ENCODE peak calls at places on chromosome 15, in five cellular contexts. X, J, C, E and O are unnamed samples.

GRCh38 chr15:54594115-54594514 is 602.6 kb downstream of the RSL24D1 start:
- DNase-seq in X (no peak), J (no peak), C (no peak), E (no peak), O (no peak)

GRCh38 chr15:31552482-31553099 is 226.0 kb downstream of the KLF13 start:
- DNase-seq in X (no peak), J (no peak), C (no peak), E (no peak), O (no peak)

GRCh38 chr15:92083190-92083589 is 229.7 kb downstream of the SLCO3A1 start:
- DNase-seq in X (no peak), J (no peak), C (no peak), E (no peak), O (no peak)

GRCh38 chr15:90286678-90287077 is 21.2 kb downstream of the NGRN start:
- DNase-seq in X (no peak), J (no peak), C (no peak), E (no peak), O (no peak)

GRCh38 chr15:74053941-74054529 is 28.3 kb downstream of the GOLGA6A start:
- DNase-seq in X (peak), J (no peak), C (peak), E (peak), O (peak)

GRCh38 chr15:62976301-62976842 is 66.2 kb upstream of the TPM1 start:
- DNase-seq in X (no peak), J (no peak), C (no peak), E (no peak), O (no peak)

GRCh38 chr15:89187911-89188514 is 33.4 kb downstream of the RLBP1 start:
- DNase-seq in X (no peak), J (no peak), C (no peak), E (no peak), O (no peak)

GRCh38 chr15:63189955-63190691 is 717 bp downstream of the RAB8B start:
- DNase-seq in X (no peak), J (no peak), C (no peak), E (no peak), O (no peak)

GRCh38 chr15:53978248-53978906 is at the start of gene UNC13C:
- DNase-seq in X (no peak), J (no peak), C (no peak), E (no peak), O (no peak)

GRCh38 chr15:62094398-62094797 is 27.6 kb downstream of the C2CD4A start:
- DNase-seq in X (no peak), J (no peak), C (no peak), E (no peak), O (no peak)

GRCh38 chr15:87570186-87570585 is 686.4 kb downstream of the NTRK3 start:
- DNase-seq in X (no peak), J (no peak), C (no peak), E (no peak), O (no peak)

DNA sequence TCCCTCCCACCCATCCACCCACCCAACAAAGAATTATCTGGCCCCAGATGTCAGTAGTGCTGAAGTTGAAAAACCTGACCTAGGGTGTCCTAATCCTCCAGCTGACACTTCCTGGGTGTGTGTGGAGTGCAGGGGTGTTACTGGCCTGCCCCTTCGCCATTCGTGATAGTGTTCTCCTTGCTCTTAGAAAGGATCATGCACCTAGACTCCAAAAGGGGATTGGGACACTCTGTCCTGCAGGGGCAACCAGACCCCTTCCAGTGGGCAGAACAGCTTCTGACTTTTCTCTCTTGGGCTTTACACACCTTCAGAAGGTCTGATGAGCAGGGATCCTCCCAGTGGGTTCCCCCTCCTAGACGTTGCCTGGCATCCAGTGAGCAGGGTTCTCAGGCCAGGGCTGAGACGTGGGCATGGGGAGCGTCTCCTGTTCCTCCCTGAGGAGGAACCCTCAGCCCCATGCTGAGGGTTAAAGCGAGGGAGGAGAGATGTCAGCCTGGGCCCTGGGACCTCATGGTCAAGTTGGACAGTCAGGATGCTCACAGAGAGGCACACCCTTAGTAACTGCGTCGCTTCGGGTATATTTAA is 75.0 kb downstream of the AAGAB start:
- DNase-seq in X (no peak), J (no peak), C (no peak), E (no peak), O (peak)
- TF ChIP-seq POLR2A in X (no peak), J (no peak), C (no peak), E (no peak), O (no peak)

GRCh38 chr15:52005748-52006701 is 13.0 kb upstream of the MAPK6 start:
- DNase-seq in X (no peak), J (no peak), C (no peak), E (no peak), O (no peak)
- TF ChIP-seq POLR2A in X (no peak), J (no peak), C (no peak), E (no peak), O (no peak)

DNA sequence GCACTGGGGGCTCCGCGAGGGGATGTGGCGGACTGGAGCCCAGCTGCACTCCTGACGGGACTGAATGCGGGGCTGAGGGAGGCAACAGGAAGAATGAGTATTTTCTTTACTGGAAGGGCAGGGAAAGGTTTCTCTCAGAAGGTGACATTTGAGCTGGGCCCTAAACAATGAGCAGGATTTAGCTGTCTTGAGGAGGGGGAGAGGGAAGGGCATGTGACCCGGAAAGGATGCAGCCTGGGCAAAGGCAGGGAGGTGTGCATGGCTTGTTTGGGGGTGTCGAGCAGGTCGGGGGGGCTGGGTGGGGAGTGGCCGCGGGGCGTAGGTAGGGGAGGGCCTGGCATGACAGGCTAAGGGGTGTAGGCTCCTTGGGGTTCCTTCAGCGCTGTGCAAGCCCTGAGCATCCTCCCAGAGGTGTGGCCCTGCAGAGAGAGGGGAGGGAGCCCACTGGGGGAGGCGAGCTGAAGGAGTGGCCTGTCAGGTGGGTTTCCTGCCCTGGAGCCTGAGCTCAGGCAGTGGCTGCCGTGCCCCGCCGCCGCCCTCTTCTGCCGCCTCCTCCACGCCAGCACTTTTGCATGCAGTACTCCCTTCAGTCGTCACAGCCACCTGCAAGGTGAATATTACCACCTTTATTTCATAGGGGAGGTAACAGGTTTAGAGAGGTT is 17.2 kb upstream of the ANKDD1A start:
- DNase-seq in X (no peak), J (no peak), C (no peak), E (peak), O (no peak)
- TF ChIP-seq POLR2A in X (no peak), J (no peak), C (no peak), E (peak), O (no peak)

GRCh38 chr15:72118400-72118978 is at the start of gene SENP8:
- DNase-seq in X (no peak), J (no peak), C (no peak), E (peak), O (no peak)
- TF ChIP-seq POLR2A in X (peak), J (no peak), C (no peak), E (peak), O (no peak)

DNA sequence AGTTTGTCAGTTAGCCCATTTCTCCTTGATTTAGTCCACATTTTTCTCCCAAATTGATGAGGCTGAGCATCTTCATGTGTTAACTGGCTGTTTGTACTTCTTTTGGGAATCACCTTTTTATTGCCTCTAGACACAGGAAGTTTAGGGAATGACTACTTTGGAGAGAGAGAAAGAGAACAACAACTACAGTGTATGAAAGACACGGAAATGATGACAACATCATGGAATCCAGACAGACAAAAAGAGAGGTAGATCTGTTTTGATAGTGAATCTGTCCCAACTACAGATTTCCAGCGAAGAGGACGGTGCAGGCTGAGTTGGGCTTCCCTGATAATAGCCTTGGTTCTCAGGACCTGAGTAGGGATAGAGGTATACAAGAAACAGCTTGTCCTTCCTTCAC is 24.6 kb downstream of the TTC23 start:
- DNase-seq in X (no peak), J (no peak), C (no peak), E (no peak), O (no peak)
- TF ChIP-seq POLR2A in X (no peak), J (no peak), C (no peak), E (no peak), O (no peak)

GRCh38 chr15:101089579-101090459 is 162.0 kb downstream of the CHSY1 start:
- DNase-seq in X (no peak), J (no peak), C (no peak), E (no peak), O (no peak)

GRCh38 chr15:101090460-101090853 is 161.4 kb downstream of the CHSY1 start:
- DNase-seq in X (no peak), J (no peak), C (no peak), E (no peak), O (no peak)

GRCh38 chr15:101088311-101088710 is 163.5 kb downstream of the CHSY1 start:
- DNase-seq in X (no peak), J (no peak), C (no peak), E (no peak), O (no peak)

GRCh38 chr15:101087172-101087769 is 164.6 kb downstream of the CHSY1 start:
- DNase-seq in X (no peak), J (no peak), C (no peak), E (no peak), O (no peak)

DNA sequence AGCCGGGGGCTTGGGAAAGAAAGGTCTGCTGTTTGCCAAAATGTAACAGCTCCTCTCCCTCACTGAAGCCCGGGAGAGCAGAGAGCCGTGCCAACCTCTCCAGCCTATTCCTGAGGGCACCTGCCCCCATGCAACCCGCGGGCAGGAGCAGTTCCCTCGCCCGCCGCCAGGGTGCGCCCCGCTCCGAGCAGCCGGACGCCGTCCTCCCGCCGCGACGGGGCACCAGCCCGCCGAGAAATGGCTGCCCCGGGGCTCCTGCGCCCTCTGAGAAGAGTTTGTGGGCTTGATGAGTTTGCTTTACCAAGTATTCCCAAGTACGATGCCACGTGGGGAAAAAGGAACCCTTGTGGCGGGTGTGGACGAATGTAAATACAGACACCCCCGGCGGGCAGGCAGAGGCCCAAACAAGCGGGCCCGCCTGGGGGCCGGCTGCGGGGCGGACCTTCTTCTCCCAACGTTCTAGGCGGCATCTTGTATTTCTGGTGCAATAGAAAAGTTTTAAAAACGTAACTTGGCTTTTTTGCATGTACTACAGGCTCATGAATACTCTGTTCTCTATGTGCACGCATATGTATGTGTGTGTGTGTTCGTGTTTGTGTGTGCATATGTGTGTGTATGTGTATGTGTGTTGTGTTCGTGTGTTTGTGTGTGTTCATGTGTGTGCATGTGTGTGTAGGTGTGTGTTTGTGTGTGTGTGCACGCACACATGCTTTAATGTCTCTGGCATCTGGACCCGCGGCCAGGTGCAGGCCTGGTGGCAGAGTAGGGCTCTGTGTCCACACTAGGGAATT is 162.9 kb downstream of the CHSY1 start:
- DNase-seq in X (peak), J (no peak), C (peak), E (peak), O (peak)
- TF ChIP-seq POLR2A in X (no peak), J (no peak), C (no peak), E (no peak), O (no peak)

GRCh38 chr15:75335705-75336355 is at the start of gene COMMD4:
- DNase-seq in X (peak), J (peak), C (peak), E (peak), O (peak)
- TF ChIP-seq POLR2A in X (no peak), J (no peak), C (no peak), E (no peak), O (no peak)

DNA sequence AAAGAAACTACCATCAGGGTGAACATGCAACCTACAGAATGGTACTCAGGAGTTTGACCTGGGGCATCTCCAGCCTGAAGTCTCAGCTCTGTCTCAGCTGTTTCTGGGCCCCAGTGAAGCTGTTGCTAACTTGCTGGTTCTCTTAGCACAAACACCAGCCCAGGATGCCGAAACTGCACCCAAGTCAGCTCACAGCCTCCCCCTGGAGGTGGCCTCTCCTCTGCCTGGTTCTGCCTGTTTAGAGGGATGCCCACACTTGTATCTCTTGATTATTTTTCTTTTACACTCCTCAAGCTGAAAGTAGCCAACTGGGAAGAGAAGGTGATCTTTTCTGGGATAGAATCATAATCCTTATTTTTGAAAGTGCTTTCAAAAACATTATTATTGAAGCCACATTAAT is 289.0 kb upstream of the RASGRP1 start:
- DNase-seq in X (no peak), J (no peak), C (no peak), E (peak), O (no peak)
- TF ChIP-seq POLR2A in X (no peak), J (no peak), C (no peak), E (no peak), O (no peak)

GRCh38 chr15:41115088-41115651 is 910 bp downstream of the INO80 start:
- DNase-seq in X (no peak), J (no peak), C (no peak), E (no peak), O (no peak)

GRCh38 chr15:41121951-41122350 is 5.9 kb upstream of the INO80 start:
- DNase-seq in X (no peak), J (no peak), C (no peak), E (no peak), O (no peak)

GRCh38 chr15:41116116-41116871 is at the start of gene INO80:
- DNase-seq in X (peak), J (peak), C (peak), E (peak), O (peak)

GRCh38 chr15:41115652-41116115 is 396 bp downstream of the INO80 start:
- DNase-seq in X (no peak), J (peak), C (peak), E (peak), O (peak)

DNA sequence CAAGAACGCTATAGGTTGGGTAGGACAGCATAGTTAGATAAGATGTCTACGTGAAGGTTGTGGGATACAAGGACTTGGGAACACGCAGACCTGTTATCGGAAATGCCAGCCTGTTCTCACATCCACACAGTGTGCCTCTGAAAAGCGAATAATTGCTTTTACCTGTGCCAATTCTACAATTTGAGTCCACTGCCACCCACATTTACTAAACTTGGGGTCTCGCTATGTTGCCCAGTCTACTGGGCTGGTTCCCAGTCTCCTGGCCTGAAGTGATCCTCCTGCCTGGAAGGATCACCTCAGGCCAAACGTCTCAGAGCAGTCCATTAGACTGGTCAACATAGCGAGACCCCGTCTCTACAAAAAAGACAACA is 777 bp upstream of the INO80 start:
- DNase-seq in X (no peak), J (no peak), C (no peak), E (no peak), O (no peak)
- TF ChIP-seq POLR2A in X (no peak), J (no peak), C (no peak), E (no peak), O (no peak)

DNA sequence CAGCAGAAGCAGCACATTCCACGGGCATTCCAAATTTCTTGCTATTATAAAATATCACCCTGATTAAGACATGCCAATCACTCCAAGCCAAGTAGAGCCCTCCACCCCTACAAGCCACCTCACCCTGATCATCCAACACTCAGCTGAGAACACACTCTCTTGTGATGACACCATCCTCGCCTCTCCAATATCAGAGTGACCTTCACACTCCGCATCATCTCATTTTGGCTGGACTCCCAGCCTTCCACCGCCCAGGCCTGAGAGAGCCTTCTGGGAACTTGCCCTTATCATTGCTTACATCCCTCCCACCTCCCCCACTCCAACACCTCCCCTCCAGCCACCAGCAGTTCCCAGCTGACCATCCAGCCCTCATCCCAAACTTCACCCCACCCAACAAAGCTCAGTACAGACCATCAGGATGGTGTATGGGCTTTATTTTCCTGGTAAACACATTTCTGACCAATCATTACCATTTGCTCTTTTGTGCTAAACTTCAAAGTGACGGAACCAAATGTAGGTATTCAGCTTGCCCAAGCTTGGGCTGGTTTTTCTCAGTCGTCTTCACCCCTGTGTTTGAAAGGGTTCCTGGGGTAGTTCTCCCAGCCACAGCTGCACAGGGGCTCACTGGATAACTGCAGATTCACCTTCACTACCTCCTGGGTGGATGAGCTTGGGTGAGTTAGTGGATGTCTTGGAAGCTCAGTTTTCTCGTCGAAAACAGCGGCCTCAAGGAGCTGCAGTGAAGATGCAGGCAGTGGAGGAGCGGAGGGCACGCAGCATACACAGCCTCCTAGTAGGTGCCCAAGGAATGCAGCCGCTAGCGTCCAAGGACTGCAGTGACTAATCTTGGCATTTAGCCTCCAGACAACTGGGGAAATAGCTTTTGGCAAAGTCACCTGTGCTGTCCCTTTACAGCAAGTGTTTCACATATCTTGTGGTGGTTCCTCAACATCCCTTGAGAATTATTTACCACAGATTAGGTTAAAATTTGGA is 115.1 kb downstream of the LIPC start:
- DNase-seq in X (peak), J (peak), C (no peak), E (no peak), O (no peak)
- TF ChIP-seq POLR2A in X (no peak), J (no peak), C (no peak), E (no peak), O (no peak)